ENCODE peak calls at places on chromosomes 11 and 22, in four cellular contexts. P is AG10803, N is epithelial cell of esophagus, F is AG09309. B is an unnamed sample.

GRCh38 chr22:36764060-36764459 is 11.9 kb downstream of the IFT27 start:
- DNase-seq in N (peak), P (no peak), F (no peak), B (no peak)

GRCh38 chr11:32851251-32851650 is 21.5 kb downstream of the PRRG4 start:
- DNase-seq in F (no peak), N (no peak), P (no peak), B (no peak)

GRCh38 chr11:396511-396947 is 2.5 kb downstream of the PKP3 start:
- DNase-seq in F (no peak), N (peak), P (peak), B (peak)

GRCh38 chr22:21876486-21877176 is 9.2 kb upstream of the MAPK1 start:
- DNase-seq in F (peak), N (no peak), P (peak), B (peak)

GRCh38 chr22:36325163-36326031 is 62.4 kb downstream of the MYH9 start:
- DNase-seq in N (peak), P (peak), F (peak), B (peak)

GRCh38 chr11:60753309-60753708 is 3.4 kb upstream of the MS4A15 start:
- DNase-seq in N (no peak), P (no peak), F (no peak), B (no peak)

GRCh38 chr11:120413480-120413879 is 77.3 kb downstream of the ARHGEF12 start:
- DNase-seq in N (peak), P (peak), F (peak), B (peak)

GRCh38 chr22:38699784-38700183 is 959 bp downstream of the JOSD1 start:
- DNase-seq in F (no peak), N (peak), P (peak), B (peak)

GRCh38 chr11:35875063-35875462 is 68.8 kb upstream of the LDLRAD3 start:
- DNase-seq in F (no peak), P (no peak), N (no peak), B (no peak)

GRCh38 chr22:43013355-43014061 is 1.4 kb downstream of the PACSIN2 start:
- DNase-seq in F (no peak), P (peak), N (no peak), B (peak)

GRCh38 chr22:49571326-49571725 is 256.3 kb downstream of the BRD1 start:
- DNase-seq in F (no peak), N (no peak), P (no peak), B (no peak)

GRCh38 chr22:26748845-26749244 is 91.5 kb downstream of the MIAT start:
- DNase-seq in P (no peak), F (no peak), N (no peak), B (no peak)

GRCh38 chr22:49934891-49935557 is 16.6 kb downstream of the CRELD2 start:
- DNase-seq in P (peak), F (no peak), N (peak), B (peak)

GRCh38 chr11:72263363-72263762 is 19.4 kb upstream of the PHOX2A start:
- DNase-seq in N (peak), F (peak), P (peak), B (peak)

GRCh38 chr22:45966320-45966891 is 10.6 kb downstream of the WNT7B start:
- DNase-seq in N (no peak), P (no peak), F (no peak), B (no peak)

GRCh38 chr11:35736952-35737351 is 74.4 kb downstream of the TRIM44 start:
- DNase-seq in F (no peak), P (no peak), N (no peak), B (no peak)

GRCh38 chr11:45665206-45665932 is at the start of gene CHST1:
- DNase-seq in P (no peak), F (no peak), N (peak), B (no peak)

GRCh38 chr11:117265745-117266144 is 25.4 kb upstream of the BACE1-AS start:
- DNase-seq in F (no peak), P (no peak), N (no peak), B (no peak)

GRCh38 chr11:120055646-120056045 is 82.3 kb downstream of the TRIM29 start:
- DNase-seq in F (no peak), N (peak), P (peak), B (no peak)

GRCh38 chr22:38681784-38682335 is at the start of gene TOMM22:
- DNase-seq in P (peak), F (no peak), N (peak), B (peak)

GRCh38 chr11:22304337-22304961 is 33.7 kb upstream of the SLC17A6 start:
- DNase-seq in P (peak), N (peak), F (no peak), B (peak)

GRCh38 chr11:1194231-1194976 is 28.5 kb upstream of the MUC5B start:
- DNase-seq in N (no peak), F (no peak), P (no peak), B (no peak)

DNA sequence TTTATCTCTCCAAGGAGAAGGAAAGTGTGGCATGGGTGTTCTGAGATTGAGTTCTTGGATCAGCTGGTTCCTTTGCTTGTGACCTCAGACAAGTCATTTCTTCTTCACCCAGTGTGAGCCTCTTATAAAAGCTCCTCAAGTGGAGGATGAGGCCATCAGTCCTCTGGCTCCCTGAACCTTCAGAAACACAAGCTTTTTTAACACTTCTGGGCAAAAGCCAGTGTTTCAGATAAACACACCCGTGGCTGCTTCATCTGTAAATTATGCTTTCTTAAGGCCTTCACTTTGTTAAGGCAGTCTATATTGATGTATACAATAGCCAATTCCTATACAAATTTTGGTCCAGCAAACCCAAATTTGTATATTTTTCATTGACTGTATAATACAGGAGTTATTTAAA is 179.9 kb downstream of the DBX1 start:
- DNase-seq in F (no peak), N (no peak), P (no peak), B (no peak)
- H3K4me3 ChIP-seq in F (no peak), N (no peak), P (no peak), B (no peak)

DNA sequence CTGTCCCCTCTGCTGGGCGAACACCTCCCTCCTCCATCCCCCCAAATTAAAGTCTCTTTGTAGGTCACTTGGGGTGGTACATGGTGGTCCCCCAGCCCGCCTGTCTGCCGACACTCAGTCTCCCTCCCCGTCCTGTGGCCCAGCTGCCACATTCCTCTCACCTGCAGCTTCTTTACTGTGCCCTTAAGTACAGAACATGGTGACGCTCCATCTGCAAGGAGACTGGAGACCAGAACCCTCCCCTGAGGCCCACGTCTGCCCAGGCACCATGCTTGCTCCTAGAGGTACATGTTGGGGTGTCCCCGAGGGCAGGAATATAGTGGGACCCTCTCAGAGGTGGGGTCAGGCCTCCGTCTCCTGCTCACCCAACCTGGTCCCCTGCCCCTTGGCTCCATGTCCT is 5.6 kb upstream of the EHD1 start:
- DNase-seq in F (no peak), N (no peak), P (no peak), B (no peak)
- TF ChIP-seq CTCF in F (no peak), N (no peak), P (no peak), B (no peak)

GRCh38 chr11:114133548-114134329 is 74.2 kb downstream of the ZBTB16 start:
- DNase-seq in N (no peak), F (no peak), P (peak), B (peak)

GRCh38 chr11:114137054-114137453 is 77.5 kb downstream of the ZBTB16 start:
- DNase-seq in F (no peak), N (no peak), P (no peak), B (no peak)

GRCh38 chr11:114132944-114133394 is 73.5 kb downstream of the ZBTB16 start:
- DNase-seq in P (peak), F (peak), N (no peak), B (peak)

GRCh38 chr11:114135737-114136151 is 76.2 kb downstream of the ZBTB16 start:
- DNase-seq in F (peak), P (peak), N (no peak), B (no peak)

DNA sequence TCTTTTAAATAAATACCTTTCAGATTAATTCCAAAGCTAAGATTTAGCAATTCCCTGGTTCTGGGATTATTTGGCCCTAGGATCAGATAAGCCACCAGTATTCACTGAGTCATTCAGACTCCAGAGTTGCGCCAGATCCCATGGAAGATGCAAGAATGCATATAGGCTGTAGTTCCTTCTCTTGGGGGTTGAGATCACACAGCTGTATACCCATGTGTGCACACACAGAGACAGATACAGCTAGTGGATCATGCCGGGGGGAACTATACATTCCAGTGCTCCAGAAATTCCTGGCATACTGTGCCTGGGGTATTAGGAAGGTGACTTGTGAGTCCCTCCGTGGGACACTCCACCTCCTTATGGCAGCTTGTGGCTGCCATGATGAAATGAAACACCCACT is 75.4 kb downstream of the ZBTB16 start:
- DNase-seq in F (peak), N (peak), P (peak), B (peak)
- H3K4me3 ChIP-seq in F (no peak), N (no peak), P (no peak), B (no peak)

GRCh38 chr11:94740975-94741707 is 27.0 kb upstream of the AMOTL1 start:
- DNase-seq in F (peak), P (peak), N (peak), B (peak)
- TF ChIP-seq CTCF in F (peak), P (peak), N (peak), B (peak)

DNA sequence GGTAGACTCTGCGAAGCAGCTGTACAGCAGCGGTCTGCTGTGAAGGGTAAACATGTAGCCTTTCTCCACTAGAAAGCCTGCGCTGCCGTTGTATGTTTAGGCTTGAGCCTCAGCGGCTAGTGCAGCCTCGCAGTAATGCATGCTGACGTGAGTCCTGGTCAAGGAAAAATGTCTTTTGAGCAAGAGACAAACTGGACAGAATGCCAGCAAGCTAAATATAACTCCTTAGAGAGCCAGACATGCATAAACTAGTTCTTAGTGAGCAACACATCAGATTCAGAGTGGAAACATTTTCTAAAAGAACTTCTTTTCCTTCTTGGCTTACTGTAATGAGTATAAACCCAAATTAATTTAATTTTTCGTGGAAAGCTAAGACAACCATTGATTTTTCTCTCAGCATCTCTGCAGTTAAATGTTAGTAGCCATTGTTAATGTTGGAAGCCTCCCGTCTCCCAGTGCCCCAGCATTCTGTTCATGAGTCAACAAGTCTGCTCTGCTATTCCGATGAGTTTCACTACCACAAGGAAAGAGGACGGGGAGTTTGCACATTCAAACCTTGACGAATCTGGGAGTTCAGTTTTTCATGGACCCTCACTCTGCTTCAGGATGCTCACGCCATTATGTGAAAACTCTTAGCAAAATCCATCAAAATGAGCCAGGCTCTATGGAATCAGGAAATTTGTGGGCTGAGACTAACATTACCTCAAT is 51.4 kb downstream of the JAM3 start:
- DNase-seq in N (peak), F (peak), P (peak), B (peak)
- H3K4me3 ChIP-seq in N (no peak), F (peak), P (peak), B (peak)

B was measured in fibroblast of mammary gland.